ENCODE peak calls at places on chromosome 21, in six cellular contexts. One of them, this sample, is unnamed.

GRCh38 chr21:26795866-26796329 is 49.3 kb downstream of the ADAMTS1 start:
- DNase-seq in K562: no peak
- DNase-seq in HCT116: no peak
- DNase-seq in HepG2: no peak
- DNase-seq in H1: no peak
- DNase-seq in SK-N-SH: peak; percentile 12
- DNase-seq in this sample: no peak

GRCh38 chr21:38323721-38324591 is 67.2 kb downstream of the KCNJ15 start:
- DNase-seq in K562: no peak
- DNase-seq in HCT116: no peak
- DNase-seq in HepG2: no peak
- DNase-seq in H1: no peak
- DNase-seq in SK-N-SH: no peak
- DNase-seq in this sample: no peak

GRCh38 chr21:20016431-20017005 is 981.7 kb upstream of the NCAM2 start:
- DNase-seq in K562: no peak
- DNase-seq in HCT116: no peak
- DNase-seq in HepG2: no peak
- DNase-seq in H1: peak; percentile 13
- DNase-seq in SK-N-SH: no peak
- DNase-seq in this sample: no peak

GRCh38 chr21:31798842-31799691 is 67.1 kb upstream of the SCAF4 start:
- DNase-seq in K562: no peak
- DNase-seq in HCT116: no peak
- DNase-seq in HepG2: no peak
- DNase-seq in H1: no peak
- DNase-seq in SK-N-SH: no peak
- DNase-seq in this sample: no peak

GRCh38 chr21:39663742-39664492 is 51.2 kb downstream of the B3GALT5 start:
- DNase-seq in K562: no peak
- DNase-seq in HCT116: no peak
- DNase-seq in HepG2: no peak
- DNase-seq in H1: no peak
- DNase-seq in SK-N-SH: no peak
- DNase-seq in this sample: no peak

GRCh38 chr21:33286600-33287456 is 20.7 kb downstream of the IL10RB start:
- DNase-seq in K562: no peak
- DNase-seq in HCT116: peak; percentile 38
- DNase-seq in HepG2: peak; percentile 73
- DNase-seq in H1: no peak
- DNase-seq in SK-N-SH: no peak
- DNase-seq in this sample: no peak

GRCh38 chr21:29697555-29698193 is 242.1 kb downstream of the GRIK1 start:
- DNase-seq in K562: no peak
- DNase-seq in HCT116: no peak
- DNase-seq in HepG2: no peak
- DNase-seq in H1: no peak
- DNase-seq in SK-N-SH: no peak
- DNase-seq in this sample: no peak

GRCh38 chr21:46264690-46265144 is 20.7 kb downstream of the MCM3AP start:
- DNase-seq in K562: peak; percentile 70
- DNase-seq in HCT116: no peak
- DNase-seq in HepG2: no peak
- DNase-seq in H1: no peak
- DNase-seq in SK-N-SH: peak; percentile 47
- DNase-seq in this sample: no peak

GRCh38 chr21:31589820-31590219 is 69.7 kb upstream of the SOD1 start:
- DNase-seq in K562: no peak
- DNase-seq in HCT116: no peak
- DNase-seq in HepG2: no peak
- DNase-seq in H1: no peak
- DNase-seq in SK-N-SH: no peak
- DNase-seq in this sample: no peak

GRCh38 chr21:38712076-38712475 is 93.7 kb upstream of the ETS2 start:
- DNase-seq in K562: no peak
- DNase-seq in HCT116: peak; percentile 31
- DNase-seq in HepG2: peak; percentile 62
- DNase-seq in H1: peak; percentile 43
- DNase-seq in SK-N-SH: peak; percentile 36
- DNase-seq in this sample: peak; percentile 54

DNA sequence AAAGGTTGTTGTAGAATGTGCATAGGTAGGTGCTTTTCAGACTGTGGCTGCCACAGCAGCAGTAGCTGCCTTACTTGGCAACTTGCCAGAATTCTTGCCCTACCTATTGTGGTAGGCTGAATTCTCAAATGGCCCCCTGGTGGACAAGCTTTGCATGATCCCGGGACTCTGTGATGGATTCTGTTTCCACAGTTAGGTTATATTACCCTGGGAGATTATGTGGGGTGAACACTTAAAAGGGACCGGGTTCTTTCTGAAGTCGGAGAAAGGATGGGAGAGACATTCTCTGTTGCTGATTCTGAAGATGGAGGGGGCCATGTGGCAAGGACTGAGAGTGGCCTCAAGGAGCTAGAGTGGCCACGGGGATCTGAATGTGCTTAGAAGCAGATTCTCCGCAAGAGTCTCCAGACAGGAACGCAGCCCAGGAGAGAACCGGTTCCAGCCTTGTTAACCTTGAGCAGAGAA is 32.1 kb upstream of the KCNE1 start:
- DNase-seq in K562: peak; percentile 85
- DNase-seq in HCT116: peak; percentile 80
- DNase-seq in HepG2: peak; percentile 88
- DNase-seq in H1: peak; percentile 61
- DNase-seq in SK-N-SH: peak; percentile 72
- DNase-seq in this sample: peak; percentile 96
- TF ChIP-seq JUND in K562: no peak
- TF ChIP-seq JUND in HCT116: no peak
- TF ChIP-seq JUND in HepG2: no peak
- TF ChIP-seq JUND in H1: no peak
- TF ChIP-seq JUND in SK-N-SH: no peak
- TF ChIP-seq JUND in this sample: no peak

DNA sequence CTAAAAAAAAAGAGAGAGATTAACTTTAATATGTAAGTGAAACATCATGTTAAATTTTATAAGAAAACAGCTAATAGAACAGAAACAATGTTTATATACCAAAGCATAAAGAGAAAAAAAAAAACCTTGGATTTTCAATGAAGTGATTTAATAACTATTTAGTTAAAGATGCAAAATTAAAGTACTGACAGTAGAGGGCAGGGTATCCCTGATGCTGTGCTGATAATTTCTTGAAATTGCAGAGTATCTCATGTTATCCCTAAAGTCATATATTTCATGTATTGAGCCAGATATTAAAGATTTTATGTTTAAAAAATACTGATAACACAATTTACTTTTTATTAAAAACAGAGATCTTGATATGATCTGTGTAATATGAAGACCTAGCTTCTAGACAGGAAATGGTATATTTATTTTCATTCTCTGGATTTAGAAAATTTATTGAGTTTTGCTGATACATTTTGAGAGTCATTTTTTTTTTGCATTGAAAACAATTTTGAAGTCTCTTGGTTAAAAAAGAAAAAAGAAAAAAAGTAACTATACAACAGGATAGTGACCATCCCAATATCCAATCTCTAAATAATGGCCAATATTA is 273.2 kb downstream of the USP25 start:
- DNase-seq in K562: no peak
- DNase-seq in HCT116: no peak
- DNase-seq in HepG2: no peak
- DNase-seq in H1: no peak
- DNase-seq in SK-N-SH: peak; percentile 34
- DNase-seq in this sample: no peak
- TF ChIP-seq JUND in K562: no peak
- TF ChIP-seq JUND in HCT116: no peak
- TF ChIP-seq JUND in HepG2: no peak
- TF ChIP-seq JUND in H1: no peak
- TF ChIP-seq JUND in SK-N-SH: no peak
- TF ChIP-seq JUND in this sample: no peak

DNA sequence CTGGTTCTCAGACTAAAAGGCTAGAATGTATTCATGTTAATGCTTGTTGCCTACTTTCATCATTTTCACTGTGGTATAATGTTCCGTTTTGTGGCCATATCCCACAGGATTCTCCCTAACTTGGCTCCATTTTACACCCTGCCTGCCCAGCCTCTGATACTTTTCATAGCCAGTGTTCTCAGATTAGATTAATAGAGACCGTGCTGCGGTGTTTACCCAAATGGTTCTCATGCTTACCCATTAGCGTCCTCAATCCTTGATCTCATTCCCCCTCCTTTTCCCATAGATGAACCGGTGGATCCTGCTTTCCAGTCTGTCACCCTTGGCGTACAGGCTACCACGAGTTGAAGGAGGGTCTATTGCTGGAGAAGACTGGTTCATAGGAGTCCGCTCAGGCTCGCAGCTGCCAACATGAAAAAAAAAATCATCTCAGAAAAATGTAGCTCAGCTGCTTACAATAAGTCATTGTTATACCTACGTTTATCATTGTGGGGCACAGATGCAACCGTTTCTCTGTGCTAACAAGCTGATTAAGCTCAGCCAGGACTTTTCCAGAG is 78.7 kb downstream of the SETD4 start:
- DNase-seq in K562: no peak
- DNase-seq in HCT116: no peak
- DNase-seq in HepG2: no peak
- DNase-seq in H1: no peak
- DNase-seq in SK-N-SH: no peak
- DNase-seq in this sample: no peak
- TF ChIP-seq JUND in K562: no peak
- TF ChIP-seq JUND in HCT116: no peak
- TF ChIP-seq JUND in HepG2: no peak
- TF ChIP-seq JUND in H1: no peak
- TF ChIP-seq JUND in SK-N-SH: no peak
- TF ChIP-seq JUND in this sample: no peak

DNA sequence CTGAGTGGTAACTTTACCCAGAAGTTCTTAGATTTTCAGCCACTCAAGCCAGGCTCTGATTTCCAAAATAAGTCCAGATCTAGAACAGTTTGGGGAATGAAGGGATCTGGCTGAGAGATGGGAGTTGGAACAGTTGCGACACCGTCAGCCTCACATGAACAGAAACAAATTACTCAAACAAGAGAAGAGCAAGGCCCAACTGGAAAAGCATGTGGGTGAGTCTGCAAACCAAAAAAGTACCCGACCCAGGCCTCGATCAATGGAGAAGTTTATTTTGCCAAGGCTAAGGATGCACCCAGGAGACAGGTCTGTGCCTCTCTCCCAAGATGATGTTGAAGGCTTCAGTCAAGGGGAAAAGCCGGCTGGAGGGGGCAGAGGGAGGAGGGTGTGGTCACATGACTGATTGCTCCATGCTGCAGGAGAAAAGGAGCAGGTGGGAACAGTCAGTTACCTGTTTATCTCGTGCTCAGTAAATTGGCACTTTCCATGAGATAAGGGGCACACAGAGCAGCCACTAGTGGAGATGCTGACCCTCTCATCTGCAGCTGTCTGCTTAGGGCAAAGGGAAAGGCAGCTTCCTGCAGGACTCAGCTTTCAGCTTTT is 42.3 kb downstream of the KRTAP10-1 start:
- DNase-seq in K562: no peak
- DNase-seq in HCT116: no peak
- DNase-seq in HepG2: no peak
- DNase-seq in H1: no peak
- DNase-seq in SK-N-SH: no peak
- DNase-seq in this sample: no peak
- TF ChIP-seq JUND in K562: no peak
- TF ChIP-seq JUND in HCT116: no peak
- TF ChIP-seq JUND in HepG2: no peak
- TF ChIP-seq JUND in H1: no peak
- TF ChIP-seq JUND in SK-N-SH: no peak
- TF ChIP-seq JUND in this sample: no peak

GRCh38 chr21:41684381-41685245 is 82.2 kb downstream of the RIPK4 start:
- DNase-seq in K562: no peak
- DNase-seq in HCT116: no peak
- DNase-seq in HepG2: peak; percentile 24
- DNase-seq in H1: no peak
- DNase-seq in SK-N-SH: no peak
- DNase-seq in this sample: no peak
- TF ChIP-seq JUND in K562: no peak
- TF ChIP-seq JUND in HCT116: no peak
- TF ChIP-seq JUND in HepG2: no peak
- TF ChIP-seq JUND in H1: no peak
- TF ChIP-seq JUND in SK-N-SH: no peak
- TF ChIP-seq JUND in this sample: no peak